ENCODE peak calls at places on chromosomes 3 and 15, in four cellular contexts. R is sigmoid colon, O is tibial nerve, T is endodermal cell. G is an unnamed sample. For H3K4me1, the result is how much of the 10 kb centered on the place peaks cover.

GRCh38 chr15:47570044-47570443 is 147.3 kb upstream of the SEMA6D start:
- DNase-seq in O (no peak), R (no peak), T (no peak), G (no peak)

GRCh38 chr3:141228385-141228784 is 3.2 kb upstream of the PXYLP1 start:
- DNase-seq in R (no peak), O (no peak), T (no peak), G (no peak)

GRCh38 chr3:133676336-133677118 is 14.8 kb upstream of the TOPBP1 start:
- DNase-seq in R (no peak), O (no peak), T (no peak), G (no peak)

GRCh38 chr3:104947946-104948345 is 418.8 kb upstream of the ALCAM start:
- DNase-seq in T (no peak), R (no peak), O (no peak), G (no peak)

GRCh38 chr3:39278616-39278935 is 1.3 kb downstream of the CX3CR1 start:
- DNase-seq in T (no peak), O (no peak), R (no peak), G (no peak)

GRCh38 chr15:29045717-29046116 is 159.9 kb downstream of the APBA2 start:
- DNase-seq in O (no peak), T (no peak), R (no peak), G (no peak)

GRCh38 chr3:194137314-194138097 is 1.6 kb downstream of the HES1 start:
- DNase-seq in O (peak), R (peak), T (peak), G (peak)

GRCh38 chr3:8619548-8619947 is 25.1 kb downstream of the SSUH2 start:
- DNase-seq in R (peak), O (no peak), T (no peak), G (no peak)

GRCh38 chr15:100525894-100526512 is 2.7 kb downstream of the CERS3 start:
- DNase-seq in R (peak), O (no peak), T (no peak), G (no peak)

GRCh38 chr15:81239190-81239589 is 42.5 kb downstream of the IL16 start:
- DNase-seq in O (no peak), T (no peak), R (no peak), G (no peak)

GRCh38 chr3:11642455-11643162 is 1.1 kb downstream of the VGLL4 start:
- DNase-seq in R (peak), T (peak), O (peak), G (peak)

GRCh38 chr3:67017211-67017610 is 19.1 kb downstream of the KBTBD8 start:
- DNase-seq in R (no peak), T (peak), O (no peak), G (no peak)

GRCh38 chr15:73369073-73369694 is 426 bp upstream of the HCN4 start:
- DNase-seq in T (peak), R (no peak), O (no peak), G (no peak)
- TF ChIP-seq CTCF in T (peak), R (no peak), O (no peak), G (no peak)

GRCh38 chr3:64223809-64224570 is 1.3 kb downstream of the PRICKLE2 start:
- DNase-seq in R (no peak), O (no peak), T (no peak), G (no peak)
- H3K27ac ChIP-seq in R (peak), O (peak), T (peak), G (peak)

GRCh38 chr3:124296416-124296815 is 304.5 kb upstream of the ROPN1 start:
- DNase-seq in R (no peak), T (no peak), O (no peak), G (no peak)

GRCh38 chr3:124297062-124297980 is 305.4 kb upstream of the ROPN1 start:
- DNase-seq in T (no peak), R (no peak), O (no peak), G (no peak)

GRCh38 chr3:124298951-124299350 is 307.0 kb upstream of the ROPN1 start:
- DNase-seq in T (no peak), R (no peak), O (no peak), G (no peak)

GRCh38 chr3:124292329-124292728 is 300.4 kb upstream of the ROPN1 start:
- DNase-seq in O (no peak), T (no peak), R (no peak), G (no peak)

DNA sequence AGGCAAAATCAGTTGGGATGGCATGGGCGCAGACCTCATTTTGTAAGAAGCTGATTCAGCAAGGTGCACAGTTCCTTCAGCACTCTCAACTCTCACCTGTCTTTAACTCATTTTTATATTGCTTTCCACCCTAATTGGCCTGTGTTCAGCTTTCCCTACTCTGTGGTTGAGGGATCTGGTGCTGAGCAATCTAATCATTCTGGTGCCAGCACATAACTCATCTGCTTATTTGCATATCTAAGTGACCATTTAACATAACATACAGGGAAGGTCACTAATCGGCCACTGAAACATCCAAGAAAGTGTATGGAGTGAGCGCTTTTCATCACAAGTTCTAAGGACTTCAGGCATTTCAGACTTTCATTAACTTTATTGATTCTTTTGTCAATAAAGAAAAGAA is 303.4 kb upstream of the ROPN1 start:
- DNase-seq in O (no peak), T (no peak), R (no peak), G (no peak)
- H3K4me1 ChIP-seq in O (under half), T (under half), R (under half), G (half or more)

GRCh38 chr3:178443634-178444033 is 92.6 kb upstream of the KCNMB2 start:
- DNase-seq in T (no peak), O (no peak), R (no peak), G (no peak)
- TF ChIP-seq CTCF in T (no peak), O (no peak), R (no peak), G (no peak)

DNA sequence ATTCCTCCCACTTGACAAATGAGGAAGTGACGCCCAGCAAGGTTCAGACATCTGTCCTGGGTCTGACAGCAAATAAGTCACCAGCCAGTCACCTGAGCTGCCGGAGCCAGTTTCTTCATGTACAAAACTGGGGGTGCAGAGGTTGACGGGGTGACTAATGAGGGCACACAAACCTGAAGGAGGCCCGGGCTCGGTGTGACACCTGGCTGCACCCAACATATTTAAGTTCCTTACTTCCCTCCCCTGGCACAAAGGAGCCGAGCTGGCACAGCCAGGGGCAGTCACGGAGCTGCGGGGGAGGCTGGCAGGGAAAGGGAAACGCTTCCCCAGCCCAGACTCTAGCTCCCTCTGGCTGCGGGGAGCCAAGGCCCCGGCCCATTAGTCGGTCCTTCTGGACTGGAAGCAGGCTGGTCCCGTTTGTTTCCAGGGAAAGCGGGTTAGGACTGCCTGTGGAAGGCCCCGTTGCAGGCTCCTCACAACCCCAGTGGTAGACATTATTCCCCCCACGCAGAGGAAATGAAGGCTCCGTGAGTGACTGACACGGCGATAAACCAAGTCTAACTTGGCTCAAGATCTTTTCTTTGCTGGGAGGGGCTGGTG is 2.3 kb downstream of the FBXL22 start:
- DNase-seq in T (peak), O (no peak), R (peak), G (no peak)
- H3K27ac ChIP-seq in T (no peak), O (peak), R (peak), G (peak)

DNA sequence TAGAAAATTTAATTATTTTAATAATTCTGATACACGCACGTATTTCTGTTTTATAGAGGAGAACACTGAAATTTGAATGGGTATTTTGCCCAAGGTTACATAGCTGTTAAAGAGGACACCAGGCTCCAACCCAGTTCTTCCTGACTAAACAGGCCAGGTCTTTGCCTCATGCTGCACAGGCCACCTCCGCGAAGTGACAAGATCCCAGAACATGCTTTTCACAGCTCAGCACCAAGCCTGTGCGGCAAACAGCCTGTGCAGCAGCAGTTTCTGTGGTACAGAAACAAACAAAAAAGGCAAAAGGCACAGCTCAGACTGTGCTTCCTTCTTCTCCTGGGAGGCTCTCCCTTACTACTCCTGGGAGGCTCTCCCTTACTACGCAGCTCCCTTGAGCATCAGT is 6.5 kb downstream of the FOXL2 start:
- DNase-seq in R (peak), T (peak), O (no peak), G (no peak)
- H3K4me1 ChIP-seq in R (half or more), T (under half), O (under half), G (under half)

DNA sequence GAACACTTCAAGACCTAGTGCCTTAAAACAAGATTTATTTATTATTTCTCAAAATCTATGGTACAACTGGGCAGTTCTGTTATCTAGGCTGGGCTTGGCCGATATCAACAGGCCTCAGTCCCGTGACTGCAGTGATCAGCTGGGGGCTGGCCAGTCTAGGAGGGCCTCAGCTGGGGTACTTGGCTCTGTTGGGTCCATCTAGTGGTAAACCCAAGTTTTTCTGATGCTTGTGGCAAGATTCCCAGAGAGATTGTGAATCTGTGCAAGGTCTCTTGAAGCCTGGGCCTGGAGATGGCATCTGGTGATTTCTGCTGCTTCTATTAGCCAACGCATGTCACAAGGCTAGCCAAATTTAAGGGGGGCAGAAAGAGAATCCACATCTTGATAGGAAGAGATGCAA is 482.4 kb upstream of the SGO1 start:
- DNase-seq in O (no peak), T (peak), R (no peak), G (no peak)
- TF ChIP-seq CTCF in O (no peak), T (peak), R (no peak), G (no peak)